ENCODE peak calls at places on chromosomes 11 and 22, in five cellular contexts. I is neural crest cell, E is GDM1, Q is HFFc6, F is progenitor cell of endocrine pancreas. M is an unnamed sample.
A peak's percentile ranks its signal among the peaks of the same experiment; 100 is the strongest.

GRCh38 chr11:109075976-109076375 is 346.0 kb upstream of the C11orf87 start:
- DNase-seq in I (no peak), E (no peak), Q (no peak), F (no peak), M (no peak)

GRCh38 chr11:112612283-112612849 is 348.9 kb upstream of the NCAM1 start:
- DNase-seq in I (peak; percentile 20), E (no peak), Q (no peak), F (no peak), M (no peak)

GRCh38 chr11:47186937-47187681 is 875 bp upstream of the PACSIN3 start:
- DNase-seq in I (peak; percentile 26), E (no peak), Q (no peak), F (peak; percentile 26), M (peak; percentile 46)

GRCh38 chr11:47991266-47991830 is 11.0 kb downstream of the PTPRJ start:
- DNase-seq in I (no peak), E (no peak), Q (no peak), F (no peak), M (peak; percentile 55)

GRCh38 chr11:65204143-65204542 is 22.4 kb downstream of the CAPN1 start:
- DNase-seq in I (no peak), E (no peak), Q (no peak), F (no peak), M (no peak)

GRCh38 chr11:88370782-88371181 is 33.2 kb upstream of the CTSC start:
- DNase-seq in I (no peak), E (no peak), Q (no peak), F (no peak), M (no peak)

GRCh38 chr11:67452141-67452952 is at the start of gene GPR152:
- DNase-seq in I (no peak), E (no peak), Q (no peak), F (no peak), M (no peak)

GRCh38 chr11:9708544-9708943 is 44.7 kb downstream of the SWAP70 start:
- DNase-seq in I (no peak), E (peak; percentile 80), Q (no peak), F (no peak), M (no peak)

GRCh38 chr11:74611369-74611861 is 19.0 kb downstream of the POLD3 start:
- DNase-seq in I (no peak), E (no peak), Q (peak; percentile 63), F (no peak), M (peak; percentile 75)

GRCh38 chr11:134350381-134350780 is 18.6 kb downstream of the GLB1L2 start:
- DNase-seq in I (no peak), E (no peak), Q (no peak), F (no peak), M (no peak)

GRCh38 chr11:32586576-32587190 is 3.1 kb downstream of the EIF3M start:
- DNase-seq in I (no peak), E (no peak), Q (peak; percentile 30), F (no peak), M (peak; percentile 72)

GRCh38 chr11:1491379-1491778 is 4.8 kb upstream of the MOB2 start:
- DNase-seq in I (no peak), E (no peak), Q (no peak), F (no peak), M (no peak)

GRCh38 chr22:21928048-21928447 is 24.6 kb downstream of the PPM1F start:
- DNase-seq in I (no peak), E (no peak), Q (no peak), F (no peak), M (no peak)

GRCh38 chr22:22168190-22168940 is 76.2 kb upstream of the VPREB1 start:
- DNase-seq in I (no peak), E (peak; percentile 54), Q (peak; percentile 37), F (no peak), M (peak; percentile 49)

GRCh38 chr22:38313384-38313955 is 3.8 kb downstream of the CSNK1E start:
- DNase-seq in I (no peak), E (no peak), Q (peak; percentile 84), F (no peak), M (no peak)

GRCh38 chr11:20041499-20041898 is 118.8 kb downstream of the DBX1 start:
- DNase-seq in I (no peak), E (no peak), Q (no peak), F (no peak), M (no peak)

GRCh38 chr11:1760351-1761109 is 3.2 kb downstream of the CTSD start:
- DNase-seq in I (no peak), E (no peak), Q (peak; percentile 67), F (no peak), M (no peak)

GRCh38 chr11:23897453-23898289 is 599.2 kb upstream of the LUZP2 start:
- DNase-seq in I (no peak), E (no peak), Q (peak; percentile 88), F (no peak), M (no peak)

GRCh38 chr22:19889951-19890350 is 35.3 kb upstream of the GNB1L start:
- DNase-seq in I (no peak), E (no peak), Q (no peak), F (no peak), M (no peak)

GRCh38 chr11:78812513-78813293 is 238.0 kb upstream of the NARS2 start:
- DNase-seq in I (no peak), E (no peak), Q (no peak), F (no peak), M (peak; percentile 14)

GRCh38 chr22:23534851-23535717 is 45.0 kb downstream of the IGLL1 start:
- DNase-seq in I (no peak), E (no peak), Q (no peak), F (no peak), M (no peak)

GRCh38 chr22:35521358-35522264 is 19.0 kb upstream of the RASD2 start:
- DNase-seq in I (no peak), E (no peak), Q (no peak), F (no peak), M (no peak)

GRCh38 chr22:21000987-21001600 is 824 bp downstream of the THAP7 start:
- DNase-seq in I (peak; percentile 28), E (no peak), Q (peak; percentile 13), F (no peak), M (no peak)

GRCh38 chr11:110728883-110729282 is 16.6 kb upstream of the ARHGAP20 start:
- DNase-seq in I (no peak), E (no peak), Q (no peak), F (no peak), M (no peak)

GRCh38 chr11:107587306-107587979 is 3.5 kb upstream of the ELMOD1 start:
- DNase-seq in I (no peak), E (no peak), Q (peak; percentile 77), F (no peak), M (no peak)

GRCh38 chr11:15957234-15957633 is 399.1 kb downstream of the SOX6 start:
- DNase-seq in I (no peak), E (no peak), Q (no peak), F (no peak), M (no peak)

GRCh38 chr11:68116126-68116525 is 5.1 kb downstream of the CHKA start:
- DNase-seq in I (no peak), E (no peak), Q (no peak), F (no peak), M (no peak)

GRCh38 chr11:119352857-119353260 is 6.4 kb upstream of the MFRP start:
- DNase-seq in I (no peak), E (no peak), Q (no peak), F (no peak), M (peak; percentile 44)

GRCh38 chr11:134270250-134270714 is 5.9 kb upstream of the GLB1L3 start:
- DNase-seq in I (no peak), E (no peak), Q (no peak), F (no peak), M (peak; percentile 52)

GRCh38 chr11:36478700-36479329 is 31.3 kb downstream of the TRAF6 start:
- DNase-seq in I (peak; percentile 41), E (peak; percentile 41), Q (peak; percentile 54), F (no peak), M (peak; percentile 67)

GRCh38 chr11:46333129-46333947 is 13.9 kb upstream of the DGKZ start:
- DNase-seq in I (no peak), E (no peak), Q (no peak), F (no peak), M (no peak)

M was measured in SK-MEL-5.